ENCODE peak calls at places on chromosomes 6 and 20, in five cellular contexts. D is pulmonary artery endothelial cell, K is GDM1, Z is NCI-H510A treated with DMSO at 0.1 percent for 48 hours, X is A549. H is an unnamed sample.

GRCh38 chr20:44409132-44409600 is 53.7 kb downstream of the HNF4A start:
- DNase-seq in K (no peak), Z (no peak), X (no peak), D (no peak), H (no peak)

GRCh38 chr6:45427632-45428031 is 49.9 kb upstream of the SUPT3H start:
- DNase-seq in D (no peak), K (no peak), Z (no peak), X (no peak), H (no peak)

GRCh38 chr6:130993292-130993765 is 69.7 kb downstream of the EPB41L2 start:
- DNase-seq in D (peak), X (no peak), Z (no peak), K (no peak), H (no peak)

GRCh38 chr6:91681341-91681740 is 1094.5 kb upstream of the MAP3K7 start:
- DNase-seq in X (no peak), K (no peak), D (no peak), Z (no peak), H (no peak)

GRCh38 chr6:159608961-159609673 is 83.9 kb downstream of the SOD2 start:
- DNase-seq in D (no peak), K (no peak), X (peak), Z (no peak), H (no peak)

GRCh38 chr6:93751969-93752368 is 332.6 kb upstream of the EPHA7 start:
- DNase-seq in X (no peak), Z (no peak), D (no peak), K (no peak), H (no peak)

GRCh38 chr20:25294459-25295385 is 46.8 kb downstream of the PYGB start:
- DNase-seq in D (no peak), X (peak), Z (peak), K (peak), H (peak)

GRCh38 chr6:75524322-75524972 is 30.8 kb upstream of the FILIP1 start:
- DNase-seq in Z (peak), D (peak), X (peak), K (no peak), H (peak)

GRCh38 chr20:58512808-58513552 is 2.2 kb downstream of the APCDD1L start:
- DNase-seq in K (no peak), X (no peak), Z (no peak), D (no peak), H (no peak)

GRCh38 chr20:22684072-22684762 is 99.8 kb upstream of the FOXA2 start:
- DNase-seq in D (peak), K (peak), Z (peak), X (peak), H (no peak)

H was measured in T1000.